ENCODE peak calls at places on chromosomes 16 and 17, in nine cellular contexts. P, J, T, G, X, D, Q, C and F are unnamed samples.

GRCh38 chr17:77846531-77847085 is 111.9 kb upstream of the TNRC6C start:
- DNase-seq in P (no peak), J (no peak), T (no peak), G (no peak), X (no peak), D (no peak), Q (no peak), C (no peak), F (peak; percentile 61)

GRCh38 chr16:74302341-74302740 is 5.7 kb downstream of the PSMD7 start:
- DNase-seq in P (no peak), J (no peak), T (no peak), G (no peak), X (no peak), D (no peak), Q (no peak), C (no peak), F (no peak)

GRCh38 chr17:44308865-44309264 is 464 bp downstream of the RUNDC3A start:
- DNase-seq in P (no peak), J (no peak), T (no peak), G (no peak), X (peak; percentile 66), D (no peak), Q (no peak), C (no peak), F (no peak)

GRCh38 chr17:1487939-1488825 is 4.3 kb downstream of the MYO1C start:
- DNase-seq in P (peak; percentile 83), J (peak; percentile 96), T (peak; percentile 88), G (peak; percentile 71), X (peak; percentile 96), D (peak; percentile 91), Q (peak; percentile 84), C (peak; percentile 97), F (peak; percentile 94)

GRCh38 chr17:61217878-61218437 is 181.7 kb upstream of the TBX2 start:
- DNase-seq in P (no peak), J (no peak), T (no peak), G (no peak), X (no peak), D (no peak), Q (no peak), C (no peak), F (no peak)

GRCh38 chr17:34366051-34366450 is 3.0 kb upstream of the CCL1 start:
- DNase-seq in P (no peak), J (no peak), T (no peak), G (no peak), X (no peak), D (no peak), Q (no peak), C (no peak), F (no peak)

GRCh38 chr16:53094013-53094630 is 39.3 kb downstream of the CHD9 start:
- DNase-seq in P (peak; percentile 52), J (peak; percentile 34), T (peak; percentile 76), G (no peak), X (no peak), D (peak; percentile 61), Q (no peak), C (peak; percentile 51), F (peak; percentile 89)

GRCh38 chr17:57004944-57005579 is 27.1 kb downstream of the SCPEP1 start:
- DNase-seq in P (no peak), J (peak; percentile 36), T (peak; percentile 77), G (no peak), X (peak; percentile 53), D (no peak), Q (no peak), C (no peak), F (no peak)

GRCh38 chr16:10619271-10619849 is 39.0 kb upstream of the EMP2 start:
- DNase-seq in P (peak; percentile 21), J (no peak), T (no peak), G (peak; percentile 45), X (peak; percentile 89), D (no peak), Q (peak; percentile 33), C (no peak), F (peak; percentile 85)

GRCh38 chr17:2593846-2594656 is 597 bp downstream of the PAFAH1B1 start:
- DNase-seq in P (peak; percentile 81), J (peak; percentile 91), T (peak; percentile 85), G (peak; percentile 75), X (peak; percentile 92), D (peak; percentile 85), Q (peak; percentile 70), C (peak; percentile 91), F (peak; percentile 92)

GRCh38 chr16:85390511-85391174 is 222.5 kb upstream of the GSE1 start:
- DNase-seq in P (peak; percentile 91), J (no peak), T (peak; percentile 43), G (peak; percentile 89), X (no peak), D (peak; percentile 88), Q (peak; percentile 93), C (peak; percentile 95), F (peak; percentile 74)

GRCh38 chr16:85310868-85311585 is 198.8 kb upstream of the CIBAR2 start:
- DNase-seq in P (no peak), J (peak; percentile 68), T (peak; percentile 66), G (no peak), X (peak; percentile 80), D (no peak), Q (no peak), C (no peak), F (no peak)

GRCh38 chr17:3539881-3540540 is 17.6 kb downstream of the TRPV3 start:
- DNase-seq in P (no peak), J (no peak), T (no peak), G (no peak), X (peak; percentile 55), D (no peak), Q (no peak), C (peak; percentile 2), F (no peak)

DNA sequence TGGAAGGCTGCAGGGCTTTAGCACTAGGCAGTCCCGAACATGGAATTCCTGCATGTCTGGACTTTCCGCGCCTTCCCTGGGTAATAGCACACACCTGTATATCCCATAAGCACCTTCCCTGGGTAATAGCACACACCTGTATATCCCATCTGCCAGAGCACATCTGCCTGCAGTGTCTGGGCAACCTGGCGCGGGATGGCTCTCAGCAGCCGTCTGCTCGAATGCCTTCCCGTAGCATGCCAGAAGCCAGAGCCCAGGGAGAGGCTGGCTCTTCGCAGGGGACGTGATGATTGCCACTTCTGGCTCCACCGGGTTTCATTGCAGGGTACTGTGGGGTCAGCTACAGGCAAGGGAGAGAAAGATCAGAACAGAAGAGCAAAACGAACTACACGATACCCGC is 21.3 kb downstream of the MBTPS1 start:
- DNase-seq in P (no peak), J (no peak), T (no peak), G (no peak), X (no peak), D (no peak), Q (no peak), C (no peak), F (no peak)
- H3K36me3 ChIP-seq in P (no peaks in the 10 kb centered on the region), J (peaks cover 70% of the 10 kb centered on the region), T (no peaks in the 10 kb centered on the region), G (peaks cover 28% of the 10 kb centered on the region), X (peaks cover 16% of the 10 kb centered on the region), D (peaks cover 99% of the 10 kb centered on the region), Q (peaks cover 10% of the 10 kb centered on the region), C (no peaks in the 10 kb centered on the region), F (peaks cover 96% of the 10 kb centered on the region)

DNA sequence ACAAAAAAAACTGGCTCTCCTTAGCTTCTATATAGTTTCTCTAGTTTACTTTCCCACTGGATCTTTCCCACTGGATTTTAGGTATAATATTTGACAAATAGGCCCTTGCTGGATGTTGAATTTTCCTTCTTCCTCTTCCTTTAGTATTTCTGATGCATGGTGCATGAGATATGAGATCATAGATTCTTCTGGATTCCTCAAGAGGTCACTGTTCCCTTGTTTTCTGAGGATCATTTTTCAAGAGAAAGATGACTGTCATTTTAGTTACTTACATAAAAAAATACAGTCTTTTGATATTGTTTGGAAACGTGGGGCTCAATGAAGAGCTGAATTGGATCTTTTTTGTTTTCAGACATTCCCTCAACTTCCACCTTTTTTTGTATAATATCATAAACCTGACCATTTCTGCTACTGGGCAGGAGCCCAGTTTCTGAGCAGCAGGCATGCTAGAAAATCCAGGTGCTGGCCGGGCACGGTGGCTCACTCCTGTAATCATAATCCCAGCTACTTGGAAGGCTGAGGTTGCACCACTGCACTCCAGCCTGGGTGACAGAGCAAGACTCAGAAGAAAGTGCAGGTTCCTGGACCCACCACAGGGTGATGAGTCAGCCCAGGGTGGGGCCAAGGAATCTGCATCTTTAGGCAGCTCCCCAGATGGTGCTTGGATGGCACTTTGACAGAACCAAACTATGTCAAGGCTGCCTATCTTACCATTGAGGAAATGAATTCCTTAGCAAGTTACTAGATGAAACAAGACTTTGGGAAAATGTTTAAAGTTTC is 70.3 kb downstream of the SDR42E1 start:
- DNase-seq in P (no peak), J (peak; percentile 23), T (no peak), G (peak; percentile 63), X (no peak), D (no peak), Q (peak; percentile 87), C (peak; percentile 50), F (no peak)
- H3K36me3 ChIP-seq in P (no peaks in the 10 kb centered on the region), J (no peaks in the 10 kb centered on the region), T (no peaks in the 10 kb centered on the region), G (no peaks in the 10 kb centered on the region), X (peaks cover 2% of the 10 kb centered on the region), D (no peaks in the 10 kb centered on the region), Q (no peaks in the 10 kb centered on the region), C (no peaks in the 10 kb centered on the region), F (peaks cover 17% of the 10 kb centered on the region)

GRCh38 chr16:69691980-69692911 is 34.1 kb downstream of the NQO1 start:
- DNase-seq in P (no peak), J (no peak), T (no peak), G (peak; percentile 81), X (no peak), D (no peak), Q (peak; percentile 45), C (peak; percentile 29), F (no peak)
- H3K36me3 ChIP-seq in P (no peaks in the 10 kb centered on the region), J (peaks cover 62% of the 10 kb centered on the region), T (no peaks in the 10 kb centered on the region), G (peaks cover 38% of the 10 kb centered on the region), X (peaks cover 20% of the 10 kb centered on the region), D (peaks cover 91% of the 10 kb centered on the region), Q (peaks cover 19% of the 10 kb centered on the region), C (no peaks in the 10 kb centered on the region), F (peaks cover 79% of the 10 kb centered on the region)

GRCh38 chr17:18205861-18206260 is 19.6 kb upstream of the LLGL1 start:
- DNase-seq in P (no peak), J (no peak), T (no peak), G (no peak), X (no peak), D (no peak), Q (no peak), C (no peak), F (no peak)

GRCh38 chr17:18206962-18207361 is 18.5 kb upstream of the LLGL1 start:
- DNase-seq in P (no peak), J (no peak), T (no peak), G (no peak), X (no peak), D (no peak), Q (no peak), C (no peak), F (no peak)

GRCh38 chr17:18201108-18201507 is 17.5 kb downstream of the ALKBH5 start:
- DNase-seq in P (no peak), J (no peak), T (no peak), G (no peak), X (no peak), D (no peak), Q (no peak), C (no peak), F (no peak)

GRCh38 chr17:18198530-18198929 is 14.9 kb downstream of the ALKBH5 start:
- DNase-seq in P (no peak), J (no peak), T (no peak), G (no peak), X (no peak), D (no peak), Q (no peak), C (no peak), F (no peak)

DNA sequence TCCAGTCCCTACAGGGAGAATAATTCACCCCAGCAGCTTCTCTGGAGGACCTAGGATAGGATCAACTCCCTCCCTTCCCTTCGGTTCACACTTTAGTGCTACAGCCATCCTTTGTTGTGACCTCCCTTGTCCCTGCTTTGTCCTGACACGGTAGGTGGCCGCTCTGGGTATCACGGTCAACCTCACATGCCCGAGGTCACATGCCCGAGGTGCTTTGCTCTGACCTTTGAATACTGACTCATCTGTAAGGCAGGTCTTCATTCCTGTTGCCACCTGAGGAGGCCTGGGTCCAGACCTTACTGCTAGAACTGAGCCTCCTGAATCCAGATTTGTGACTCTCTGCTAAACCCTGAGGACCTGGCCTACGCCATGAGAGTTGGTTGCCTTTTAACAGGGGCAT is 19.7 kb downstream of the ALKBH5 start:
- DNase-seq in P (no peak), J (no peak), T (no peak), G (no peak), X (peak; percentile 72), D (no peak), Q (no peak), C (peak; percentile 58), F (no peak)
- H3K36me3 ChIP-seq in P (no peaks in the 10 kb centered on the region), J (peaks cover 40% of the 10 kb centered on the region), T (no peaks in the 10 kb centered on the region), G (peaks cover 15% of the 10 kb centered on the region), X (peaks cover 19% of the 10 kb centered on the region), D (peaks cover 73% of the 10 kb centered on the region), Q (peaks cover 17% of the 10 kb centered on the region), C (no peaks in the 10 kb centered on the region), F (peaks cover 48% of the 10 kb centered on the region)